ENCODE peak calls at places on chromosomes 11 and 22, in seven cellular contexts. B, Q, Y, C, N, W and H are unnamed samples.

GRCh38 chr22:20542055-20542454 is 34.6 kb downstream of the MED15 start:
- DNase-seq in B (no peak), Q (no peak), Y (no peak), C (no peak), N (no peak), W (no peak), H (no peak)

GRCh38 chr22:32531228-32531627 is 56.6 kb downstream of the FBXO7 start:
- DNase-seq in B (no peak), Q (no peak), Y (peak; percentile 21), C (no peak), N (no peak), W (no peak), H (peak; percentile 32)

GRCh38 chr11:35077709-35078695 is 61.0 kb upstream of the CD44 start:
- DNase-seq in B (peak; percentile 92), Q (no peak), Y (no peak), C (no peak), N (no peak), W (no peak), H (no peak)

GRCh38 chr11:75140269-75141138 is 10.4 kb upstream of the SLCO2B1 start:
- DNase-seq in B (peak; percentile 73), Q (peak; percentile 81), Y (peak; percentile 69), C (peak; percentile 47), N (peak; percentile 39), W (peak; percentile 60), H (peak; percentile 82)

GRCh38 chr11:119284344-119285157 is 32.4 kb downstream of the MCAM start:
- DNase-seq in B (peak; percentile 73), Q (no peak), Y (no peak), C (peak; percentile 34), N (peak; percentile 11), W (no peak), H (no peak)

GRCh38 chr22:40487663-40488249 is 117.4 kb downstream of the SGSM3 start:
- DNase-seq in B (peak; percentile 41), Q (peak; percentile 20), Y (no peak), C (peak; percentile 17), N (no peak), W (no peak), H (no peak)

GRCh38 chr11:116072776-116073175 is 568.6 kb upstream of the CADM1 start:
- DNase-seq in B (no peak), Q (peak; percentile 35), Y (no peak), C (no peak), N (no peak), W (no peak), H (peak; percentile 9)

GRCh38 chr11:41659990-41660389 is 200.5 kb upstream of the LRRC4C start:
- DNase-seq in B (peak; percentile 59), Q (no peak), Y (no peak), C (no peak), N (no peak), W (no peak), H (peak; percentile 19)

GRCh38 chr11:2096919-2097301 is 42.3 kb downstream of the IGF2 start:
- DNase-seq in B (no peak), Q (no peak), Y (no peak), C (no peak), N (no peak), W (peak; percentile 24), H (no peak)

GRCh38 chr11:69934861-69935494 is 115.8 kb upstream of the FGF3 start:
- DNase-seq in B (peak; percentile 57), Q (no peak), Y (no peak), C (no peak), N (no peak), W (no peak), H (no peak)

GRCh38 chr11:123494195-123495050 is 64.4 kb downstream of the GRAMD1B start:
- DNase-seq in B (no peak), Q (no peak), Y (no peak), C (no peak), N (no peak), W (no peak), H (no peak)

GRCh38 chr11:2298131-2298794 is 3.5 kb downstream of the C11orf21 start:
- DNase-seq in B (no peak), Q (no peak), Y (no peak), C (no peak), N (no peak), W (no peak), H (no peak)

GRCh38 chr11:8809185-8809584 is 101.8 kb upstream of the AKIP1 start:
- DNase-seq in B (no peak), Q (no peak), Y (no peak), C (no peak), N (no peak), W (no peak), H (no peak)

GRCh38 chr11:8807544-8808225 is 103.3 kb upstream of the AKIP1 start:
- DNase-seq in B (no peak), Q (no peak), Y (peak; percentile 63), C (no peak), N (no peak), W (no peak), H (no peak)

GRCh38 chr11:8808226-8808585 is 102.8 kb upstream of the AKIP1 start:
- DNase-seq in B (no peak), Q (no peak), Y (no peak), C (no peak), N (no peak), W (no peak), H (no peak)

GRCh38 chr11:8805256-8805655 is 105.7 kb upstream of the AKIP1 start:
- DNase-seq in B (no peak), Q (no peak), Y (no peak), C (no peak), N (no peak), W (no peak), H (no peak)

DNA sequence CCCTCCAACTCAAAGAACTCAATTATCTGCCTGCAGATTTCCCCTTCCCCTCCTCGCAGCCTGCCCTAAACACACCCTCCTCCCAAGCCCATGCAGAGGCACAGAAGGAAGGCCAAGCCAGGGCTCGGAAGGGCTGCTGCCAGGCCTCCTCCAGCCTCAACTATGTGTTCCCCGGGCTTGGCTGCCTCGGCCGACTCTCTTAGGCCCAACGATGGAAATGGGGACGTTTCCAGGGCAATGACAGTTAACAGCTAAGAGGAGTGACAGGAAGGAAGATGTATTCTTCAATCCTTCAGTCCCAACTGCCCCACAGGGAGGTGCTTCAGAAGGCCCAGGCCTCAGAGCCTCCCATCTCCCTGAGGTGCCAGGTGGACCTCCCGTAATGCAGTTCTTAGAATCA is 104.0 kb upstream of the AKIP1 start:
- DNase-seq in B (no peak), Q (no peak), Y (no peak), C (no peak), N (no peak), W (no peak), H (no peak)
- H3K4me1 ChIP-seq in B (peaks cover 10% of the 10 kb centered on the region), Q (peaks cover 5% of the 10 kb centered on the region), Y (peaks cover 23% of the 10 kb centered on the region), C (peaks cover 35% of the 10 kb centered on the region), N (peaks cover 2% of the 10 kb centered on the region), W (no peaks in the 10 kb centered on the region), H (peaks cover 65% of the 10 kb centered on the region)

GRCh38 chr22:50183141-50183971 is 2.4 kb upstream of the TRABD start:
- DNase-seq in B (no peak), Q (no peak), Y (no peak), C (no peak), N (no peak), W (no peak), H (no peak)
- H3K4me1 ChIP-seq in B (peaks cover 11% of the 10 kb centered on the region), Q (peaks cover 71% of the 10 kb centered on the region), Y (peaks cover 13% of the 10 kb centered on the region), C (peaks cover 40% of the 10 kb centered on the region), N (peaks cover 4% of the 10 kb centered on the region), W (no peaks in the 10 kb centered on the region), H (peaks cover 48% of the 10 kb centered on the region)

DNA sequence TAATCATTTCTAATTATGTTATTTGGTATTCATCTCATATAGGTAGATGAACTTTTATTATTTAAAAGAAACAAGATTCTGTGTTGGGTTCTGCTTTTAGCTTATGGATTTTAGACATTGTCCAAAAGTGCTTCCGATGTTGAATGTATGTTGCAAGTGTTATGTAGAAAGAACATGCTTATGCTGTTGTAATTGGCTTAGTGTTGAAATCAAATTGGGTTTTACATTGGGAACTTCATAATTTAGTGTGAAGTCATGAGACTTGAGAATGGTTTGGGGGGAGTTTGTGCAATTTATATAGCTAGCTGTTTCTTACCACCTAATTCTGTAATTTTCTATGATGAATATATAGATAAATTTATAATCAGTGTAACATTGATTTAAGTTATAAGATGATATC is 3.6 kb downstream of the MTMR3 start:
- DNase-seq in B (no peak), Q (no peak), Y (no peak), C (no peak), N (no peak), W (no peak), H (no peak)
- H3K4me1 ChIP-seq in B (peaks cover 10% of the 10 kb centered on the region), Q (peaks cover 5% of the 10 kb centered on the region), Y (peaks cover 55% of the 10 kb centered on the region), C (peaks cover 49% of the 10 kb centered on the region), N (no peaks in the 10 kb centered on the region), W (no peaks in the 10 kb centered on the region), H (peaks cover 39% of the 10 kb centered on the region)

GRCh38 chr22:26751217-26751616 is 93.8 kb downstream of the MIAT start:
- DNase-seq in B (no peak), Q (no peak), Y (no peak), C (no peak), N (peak; percentile 99), W (no peak), H (no peak)

GRCh38 chr22:26757496-26757895 is 100.1 kb downstream of the MIAT start:
- DNase-seq in B (no peak), Q (no peak), Y (no peak), C (no peak), N (no peak), W (no peak), H (no peak)

GRCh38 chr22:26756675-26757293 is 99.4 kb downstream of the MIAT start:
- DNase-seq in B (peak; percentile 37), Q (peak; percentile 82), Y (peak; percentile 68), C (no peak), N (no peak), W (peak; percentile 40), H (peak; percentile 46)

GRCh38 chr22:26748845-26749244 is 91.5 kb downstream of the MIAT start:
- DNase-seq in B (no peak), Q (no peak), Y (no peak), C (no peak), N (no peak), W (no peak), H (no peak)

DNA sequence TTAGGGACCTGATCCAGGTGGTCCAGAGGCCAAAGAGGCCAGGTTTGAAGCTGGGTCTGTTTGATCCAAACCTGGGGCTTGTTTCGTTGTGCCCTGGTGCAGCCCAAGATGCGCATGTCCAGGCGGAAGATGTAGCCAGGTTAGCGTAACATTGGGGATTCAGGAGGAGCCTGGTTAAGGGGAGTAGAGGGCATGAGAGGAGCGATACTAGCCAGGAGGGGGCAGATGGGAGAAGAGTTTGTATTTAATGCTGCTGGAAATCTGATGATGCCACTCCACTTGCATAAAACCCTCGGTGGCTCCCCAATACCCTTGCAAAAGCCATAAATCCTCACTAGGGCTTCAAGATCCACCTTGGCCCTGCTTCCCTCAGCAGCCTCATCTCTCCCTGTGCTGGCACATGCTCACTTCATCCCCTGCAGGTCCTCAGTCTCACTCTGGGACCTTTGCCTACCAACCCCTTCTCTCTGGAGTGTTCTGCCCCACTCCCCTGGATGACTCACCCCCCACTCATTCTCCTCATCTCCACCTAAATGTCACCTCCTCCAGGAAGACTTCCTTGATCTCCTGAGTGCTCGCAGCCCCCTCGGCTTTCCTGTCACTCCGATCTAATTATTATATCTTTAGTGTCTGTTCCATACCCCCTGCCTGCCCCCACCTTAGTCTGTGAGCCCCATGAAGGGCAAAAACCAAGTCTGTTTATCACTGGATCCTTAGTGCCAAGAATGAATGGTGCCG is 95.9 kb downstream of the MIAT start:
- DNase-seq in B (no peak), Q (no peak), Y (no peak), C (no peak), N (no peak), W (no peak), H (no peak)
- H3K4me1 ChIP-seq in B (no peaks in the 10 kb centered on the region), Q (peaks cover 6% of the 10 kb centered on the region), Y (no peaks in the 10 kb centered on the region), C (no peaks in the 10 kb centered on the region), N (peaks cover 13% of the 10 kb centered on the region), W (no peaks in the 10 kb centered on the region), H (no peaks in the 10 kb centered on the region)